ENCODE peak calls at places on chromosomes 6 and 20, in four cellular contexts. One of them, this sample, is unnamed.
A peak's percentile ranks its signal among the peaks of the same experiment; 100 is the strongest.

GRCh38 chr20:46604551-46605133 is 46.6 kb downstream of the SLC13A3 start:
- DNase-seq in OCI-M1: no peak
- DNase-seq in SK-MEL-5: no peak
- DNase-seq in stimulated activated CD8-positive, alpha-beta memory T cell treated with anti-CD3 and anti-CD28 coated beads, Interleukin-4, amount 100 ng/mL, for 24 hours: no peak
- DNase-seq in this sample: no peak

GRCh38 chr20:63057133-63058117 is 50.7 kb upstream of the BHLHE23 start:
- DNase-seq in stimulated activated CD8-positive, alpha-beta memory T cell treated with anti-CD3 and anti-CD28 coated beads, Interleukin-4, amount 100 ng/mL, for 24 hours: no peak
- DNase-seq in OCI-M1: no peak
- DNase-seq in SK-MEL-5: peak; percentile 24
- DNase-seq in this sample: no peak

GRCh38 chr6:3820563-3820962 is 28.6 kb upstream of the FAM50B start:
- DNase-seq in stimulated activated CD8-positive, alpha-beta memory T cell treated with anti-CD3 and anti-CD28 coated beads, Interleukin-4, amount 100 ng/mL, for 24 hours: no peak
- DNase-seq in OCI-M1: no peak
- DNase-seq in SK-MEL-5: no peak
- DNase-seq in this sample: no peak

GRCh38 chr6:110874880-110875547 is 429 bp downstream of the AMD1 start:
- DNase-seq in stimulated activated CD8-positive, alpha-beta memory T cell treated with anti-CD3 and anti-CD28 coated beads, Interleukin-4, amount 100 ng/mL, for 24 hours: peak; percentile 38
- DNase-seq in SK-MEL-5: no peak
- DNase-seq in OCI-M1: peak; percentile 69
- DNase-seq in this sample: peak; percentile 91

GRCh38 chr20:61373055-61373399 is 121.0 kb downstream of the CDH4 start:
- DNase-seq in stimulated activated CD8-positive, alpha-beta memory T cell treated with anti-CD3 and anti-CD28 coated beads, Interleukin-4, amount 100 ng/mL, for 24 hours: no peak
- DNase-seq in SK-MEL-5: no peak
- DNase-seq in OCI-M1: no peak
- DNase-seq in this sample: no peak

GRCh38 chr6:56223995-56224394 is 23.4 kb downstream of the COL21A1 start:
- DNase-seq in OCI-M1: no peak
- DNase-seq in stimulated activated CD8-positive, alpha-beta memory T cell treated with anti-CD3 and anti-CD28 coated beads, Interleukin-4, amount 100 ng/mL, for 24 hours: no peak
- DNase-seq in SK-MEL-5: no peak
- DNase-seq in this sample: no peak

GRCh38 chr20:24787621-24788020 is 161.4 kb upstream of the CST7 start:
- DNase-seq in SK-MEL-5: no peak
- DNase-seq in stimulated activated CD8-positive, alpha-beta memory T cell treated with anti-CD3 and anti-CD28 coated beads, Interleukin-4, amount 100 ng/mL, for 24 hours: no peak
- DNase-seq in OCI-M1: no peak
- DNase-seq in this sample: no peak

GRCh38 chr6:139970591-139970991 is 596.1 kb upstream of the CITED2 start:
- DNase-seq in OCI-M1: peak; percentile 34
- DNase-seq in SK-MEL-5: no peak
- DNase-seq in stimulated activated CD8-positive, alpha-beta memory T cell treated with anti-CD3 and anti-CD28 coated beads, Interleukin-4, amount 100 ng/mL, for 24 hours: no peak
- DNase-seq in this sample: no peak

GRCh38 chr20:57586370-57586793 is 25.5 kb downstream of the PCK1 start:
- DNase-seq in stimulated activated CD8-positive, alpha-beta memory T cell treated with anti-CD3 and anti-CD28 coated beads, Interleukin-4, amount 100 ng/mL, for 24 hours: no peak
- DNase-seq in SK-MEL-5: no peak
- DNase-seq in OCI-M1: no peak
- DNase-seq in this sample: no peak

GRCh38 chr6:158559895-158560786 is at the start of gene TMEM181:
- DNase-seq in SK-MEL-5: peak; percentile 78
- DNase-seq in OCI-M1: peak; percentile 93
- DNase-seq in stimulated activated CD8-positive, alpha-beta memory T cell treated with anti-CD3 and anti-CD28 coated beads, Interleukin-4, amount 100 ng/mL, for 24 hours: peak; percentile 80
- DNase-seq in this sample: peak; percentile 88

GRCh38 chr20:36950432-36951197 is 893 bp downstream of the SAMHD1 start:
- DNase-seq in OCI-M1: peak; percentile 64
- DNase-seq in SK-MEL-5: peak; percentile 36
- DNase-seq in stimulated activated CD8-positive, alpha-beta memory T cell treated with anti-CD3 and anti-CD28 coated beads, Interleukin-4, amount 100 ng/mL, for 24 hours: no peak
- DNase-seq in this sample: no peak

GRCh38 chr6:170124150-170124549 is 166.7 kb downstream of the DLL1 start:
- DNase-seq in stimulated activated CD8-positive, alpha-beta memory T cell treated with anti-CD3 and anti-CD28 coated beads, Interleukin-4, amount 100 ng/mL, for 24 hours: no peak
- DNase-seq in OCI-M1: no peak
- DNase-seq in SK-MEL-5: no peak
- DNase-seq in this sample: no peak

GRCh38 chr6:87660226-87660886 is 41.7 kb downstream of the AKIRIN2 start:
- DNase-seq in OCI-M1: no peak
- DNase-seq in stimulated activated CD8-positive, alpha-beta memory T cell treated with anti-CD3 and anti-CD28 coated beads, Interleukin-4, amount 100 ng/mL, for 24 hours: no peak
- DNase-seq in SK-MEL-5: no peak
- DNase-seq in this sample: no peak

GRCh38 chr20:36802326-36803223 is 29.0 kb upstream of the DSN1 start:
- DNase-seq in SK-MEL-5: peak; percentile 35
- DNase-seq in OCI-M1: no peak
- DNase-seq in stimulated activated CD8-positive, alpha-beta memory T cell treated with anti-CD3 and anti-CD28 coated beads, Interleukin-4, amount 100 ng/mL, for 24 hours: no peak
- DNase-seq in this sample: no peak

GRCh38 chr20:61724376-61724775 is 341.3 kb downstream of the TAF4 start:
- DNase-seq in stimulated activated CD8-positive, alpha-beta memory T cell treated with anti-CD3 and anti-CD28 coated beads, Interleukin-4, amount 100 ng/mL, for 24 hours: no peak
- DNase-seq in SK-MEL-5: peak; percentile 58
- DNase-seq in OCI-M1: peak; percentile 4
- DNase-seq in this sample: no peak

This sample was measured in retina.